ENCODE peak calls at places on chromosomes 5 and 9, in six cellular contexts. E is tibial nerve, G is SK-N-SH, T is HepG2, B is esophagus muscularis mucosa, O is A549. W is an unnamed sample.

GRCh38 chr9:82382887-82383616 is 394.5 kb downstream of the SPATA31D1 start:
- DNase-seq in E (no peak), G (no peak), T (no peak), B (no peak), O (no peak), W (no peak)

GRCh38 chr5:42590566-42590965 is 166.1 kb upstream of the CCDC152 start:
- DNase-seq in E (no peak), G (no peak), T (no peak), B (no peak), O (no peak), W (no peak)

GRCh38 chr9:119788876-119789275 is 419.6 kb upstream of the BRINP1 start:
- DNase-seq in E (no peak), G (no peak), T (no peak), B (no peak), O (no peak), W (no peak)

GRCh38 chr5:138636401-138636944 is 61.3 kb upstream of the HSPA9 start:
- DNase-seq in E (no peak), G (no peak), T (no peak), B (no peak), O (no peak), W (no peak)

GRCh38 chr5:136192526-136193395 is at the start of gene SMIM32:
- DNase-seq in E (no peak), G (peak), T (peak), B (peak), O (no peak), W (no peak)

GRCh38 chr9:107480386-107480789 is 9.2 kb downstream of the KLF4 start:
- DNase-seq in E (peak), G (no peak), T (no peak), B (no peak), O (peak), W (no peak)

GRCh38 chr5:159211712-159212111 is 2.4 kb upstream of the RNF145 start:
- DNase-seq in E (no peak), G (peak), T (no peak), B (no peak), O (no peak), W (no peak)

GRCh38 chr9:88775037-88775471 is 216.2 kb upstream of the S1PR3 start:
- DNase-seq in E (no peak), G (no peak), T (no peak), B (peak), O (no peak), W (peak)

GRCh38 chr5:35143841-35144240 is 86.4 kb downstream of the PRLR start:
- DNase-seq in E (no peak), G (no peak), T (no peak), B (no peak), O (no peak), W (no peak)

GRCh38 chr5:17992296-17992695 is 358.0 kb downstream of the TAF11L14 start:
- DNase-seq in E (no peak), G (no peak), T (no peak), B (no peak), O (no peak), W (no peak)

GRCh38 chr9:121735792-121736130 is 84.3 kb downstream of the DAB2IP start:
- DNase-seq in E (no peak), G (no peak), T (no peak), B (no peak), O (peak), W (no peak)

DNA sequence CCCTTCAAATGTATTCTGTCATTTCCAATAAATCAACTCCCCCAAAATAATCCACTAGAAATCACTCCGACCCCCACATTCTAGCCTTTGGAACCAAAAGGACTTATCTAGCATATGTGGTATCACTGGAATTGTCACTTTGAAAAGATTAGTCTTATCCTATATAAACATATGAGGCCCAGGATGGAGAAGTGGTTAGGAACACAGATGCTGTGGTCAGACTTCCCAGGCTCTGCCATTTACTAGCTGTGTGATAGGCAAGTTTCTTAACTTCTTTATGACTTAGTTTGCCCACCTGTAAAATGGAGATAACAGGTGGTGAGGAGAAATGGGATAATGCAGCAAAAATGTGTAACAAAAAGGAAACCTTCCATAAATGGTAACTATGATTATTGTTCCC is 62.0 kb upstream of the GLRX start:
- DNase-seq in E (no peak), G (no peak), T (no peak), B (no peak), O (no peak), W (no peak)
- TF ChIP-seq EP300 in E (peak), G (no peak), T (no peak), B (no peak), O (no peak), W (no peak)

DNA sequence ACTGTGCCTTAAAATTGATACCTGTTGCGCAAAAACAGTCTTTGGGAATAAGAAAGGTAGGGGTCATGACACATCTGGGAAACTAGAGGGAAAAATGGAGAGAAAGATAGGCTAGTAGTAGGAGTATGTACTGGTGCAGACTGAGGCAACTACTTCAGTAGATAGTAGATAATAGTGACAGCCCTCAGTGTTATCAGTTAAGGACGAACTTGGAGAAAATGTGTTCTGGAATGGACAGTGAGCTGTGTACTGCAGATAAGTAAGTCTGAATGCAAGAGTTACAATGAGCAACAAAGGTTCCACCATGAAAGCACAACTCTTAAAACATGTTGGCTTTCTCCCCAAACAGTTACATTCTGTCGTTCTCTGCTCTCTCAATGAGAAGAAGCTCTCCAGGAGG is 6.5 kb upstream of the INSL6 start:
- DNase-seq in E (no peak), G (no peak), T (no peak), B (no peak), O (no peak), W (no peak)
- TF ChIP-seq EP300 in E (no peak), G (no peak), T (no peak), B (no peak), O (no peak), W (no peak)

DNA sequence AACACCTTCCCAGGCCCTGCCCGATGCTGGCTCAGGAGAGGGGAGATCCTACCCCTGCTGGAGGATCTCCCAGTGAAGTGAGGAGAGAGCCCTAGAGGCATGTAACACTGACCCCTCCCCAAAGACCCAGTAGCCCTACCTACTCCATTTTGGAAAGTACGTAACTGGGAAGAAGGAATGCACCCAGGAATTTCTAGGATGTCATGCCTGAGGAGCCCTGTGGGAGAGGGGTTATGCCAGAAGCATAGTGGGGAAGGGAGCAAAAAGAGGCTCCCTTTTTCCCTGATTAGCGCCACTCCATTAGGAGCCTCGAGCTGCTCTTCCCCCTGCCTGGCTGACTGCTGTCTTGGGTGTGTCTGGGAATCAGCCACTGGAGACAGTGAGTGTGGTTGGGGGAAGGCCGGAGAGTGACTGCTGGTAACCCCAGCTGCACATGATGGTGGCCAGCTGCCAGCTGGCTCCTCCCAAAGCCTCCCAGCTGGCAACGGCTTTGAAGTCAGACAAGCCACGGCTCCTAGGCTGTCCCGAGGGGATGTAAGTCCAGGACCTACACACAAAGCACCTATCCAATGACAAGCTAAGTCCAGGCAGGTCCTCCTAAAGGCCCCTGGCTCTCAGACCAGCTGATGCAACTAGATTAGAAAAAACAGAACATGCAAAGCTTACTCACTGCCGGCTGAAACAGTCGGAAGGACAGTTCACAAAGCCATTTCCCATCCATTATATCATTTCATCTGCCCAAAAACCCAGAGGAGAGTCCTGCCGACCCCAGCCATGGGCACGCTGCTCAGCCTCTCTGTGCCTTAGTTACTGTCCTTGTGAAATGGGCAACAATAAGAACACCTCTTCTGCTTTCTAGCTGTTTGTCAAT is 136.5 kb upstream of the ABCA1 start:
- DNase-seq in E (peak), G (peak), T (peak), B (peak), O (peak), W (peak)
- TF ChIP-seq EP300 in E (peak), G (peak), T (peak), B (peak), O (peak), W (peak)

GRCh38 chr9:118083161-118083560 is 379.0 kb downstream of the TLR4 start:
- DNase-seq in E (no peak), G (no peak), T (no peak), B (no peak), O (no peak), W (no peak)
- TF ChIP-seq EP300 in E (no peak), G (no peak), T (no peak), B (no peak), O (no peak), W (no peak)

DNA sequence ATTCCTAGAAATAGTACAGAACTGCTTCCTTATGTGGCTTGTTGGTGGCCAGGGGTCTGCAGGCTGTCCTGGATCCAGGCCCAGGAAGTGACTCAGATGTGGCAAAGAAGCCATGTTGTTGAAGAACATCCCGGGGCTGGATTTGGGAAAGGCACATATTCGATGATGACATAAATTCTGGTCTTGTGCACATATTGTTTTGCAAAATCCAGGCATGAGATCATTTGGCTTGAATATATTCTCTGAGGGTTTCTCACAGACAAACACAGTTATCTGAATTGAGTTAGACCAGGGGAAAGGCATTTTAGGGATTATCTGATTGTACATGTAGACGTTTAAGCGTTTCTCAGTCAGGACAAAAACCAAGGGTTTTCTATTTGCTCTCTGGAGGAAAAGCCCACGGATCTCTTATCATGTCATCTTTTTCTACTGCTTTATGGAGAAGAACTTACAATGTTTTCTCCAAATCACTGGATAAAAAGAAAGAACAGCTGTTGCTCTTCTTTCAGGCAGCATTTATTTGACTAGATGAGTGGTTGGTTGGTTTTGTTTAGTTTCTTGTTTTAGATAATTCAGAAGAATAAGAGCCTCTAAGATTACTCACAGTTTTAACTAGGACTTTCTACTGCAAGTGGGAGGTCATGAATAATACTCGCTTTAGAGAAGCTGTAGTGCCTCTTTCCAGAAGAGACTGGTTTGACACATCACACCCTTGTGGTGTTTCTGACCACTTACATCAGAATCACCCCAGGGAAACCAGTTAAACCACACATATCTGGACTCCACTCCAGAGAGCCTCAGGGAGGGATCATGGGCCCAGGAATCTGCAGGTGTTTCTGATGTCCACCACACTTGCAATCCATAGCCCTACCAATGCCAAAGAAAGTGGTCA is 29.5 kb upstream of the LHFPL2 start:
- DNase-seq in E (peak), G (peak), T (no peak), B (no peak), O (no peak), W (no peak)
- TF ChIP-seq EP300 in E (peak), G (peak), T (no peak), B (no peak), O (peak), W (no peak)

W was measured in stomach.